ENCODE peak calls at places on chromosomes 4 and X, in ten cellular contexts. Z, K, R, V, P, S, J, Q, D and C are unnamed samples.

GRCh38 chrX:135114392-135114791 is 5.9 kb downstream of the ETDB start:
- ATAC-seq in Z (no peak), K (no peak), S (peak), D (no peak), R (no peak), V (no peak), Q (no peak), J (peak), P (no peak), C (no peak)

GRCh38 chr4:56080384-56080783 is 131.6 kb downstream of the CEP135 start:
- ATAC-seq in Q (no peak), Z (no peak), P (no peak), D (no peak), V (no peak), S (no peak), R (no peak), J (no peak), K (no peak), C (no peak)

GRCh38 chr4:122783301-122784215 is 43.1 kb upstream of the FGF2 start:
- ATAC-seq in Q (peak), K (no peak), P (no peak), V (peak), J (no peak), D (peak), Z (peak), S (no peak), R (peak), C (peak)

GRCh38 chr4:73615613-73616012 is 4.6 kb downstream of the RASSF6 start:
- ATAC-seq in Q (no peak), K (no peak), P (no peak), J (no peak), R (no peak), D (no peak), S (no peak), V (no peak), Z (no peak), C (no peak)

GRCh38 chr4:58163172-58163571 is 1053.0 kb upstream of the IGFBP7 start:
- ATAC-seq in Q (no peak), P (no peak), S (no peak), R (no peak), J (no peak), V (peak), Z (no peak), K (no peak), D (no peak), C (no peak)

GRCh38 chrX:150899191-150899757 is 806 bp upstream of the CD99L2 start:
- ATAC-seq in Z (peak), S (peak), R (peak), K (no peak), D (peak), V (peak), P (peak), J (no peak), Q (peak), C (peak)

GRCh38 chrX:70908541-70908940 is at the start of gene TEX11:
- ATAC-seq in Z (no peak), V (no peak), S (no peak), Q (no peak), K (no peak), J (no peak), D (no peak), R (no peak), P (no peak), C (no peak)

GRCh38 chrX:1521459-1521956 is 15.5 kb downstream of the P2RY8 start:
- ATAC-seq in R (no peak), Z (no peak), J (peak), D (peak), Q (no peak), V (no peak), S (peak), P (peak), K (peak), C (peak)

GRCh38 chr4:77956917-77957316 is 94.3 kb downstream of the MRPL1 start:
- ATAC-seq in S (no peak), P (peak), V (no peak), D (no peak), J (peak), Q (no peak), K (no peak), Z (no peak), R (no peak), C (no peak)

GRCh38 chr4:38004062-38004461 is 43.9 kb downstream of the PTTG2 start:
- ATAC-seq in R (no peak), Z (no peak), Q (no peak), K (no peak), J (no peak), S (no peak), D (no peak), P (no peak), V (no peak), C (no peak)

GRCh38 chr4:40388248-40388647 is 53.1 kb downstream of the CHRNA9 start:
- ATAC-seq in D (no peak), S (no peak), P (no peak), V (no peak), Z (no peak), Q (no peak), J (no peak), R (peak), K (no peak), C (no peak)

GRCh38 chr4:3855646-3856045 is 89.5 kb downstream of the ADRA2C start:
- ATAC-seq in V (no peak), R (no peak), P (no peak), J (no peak), D (no peak), S (no peak), Q (no peak), Z (no peak), K (no peak), C (no peak)

GRCh38 chr4:189001971-189002450 is 862.8 kb downstream of the TRIML1 start:
- ATAC-seq in K (no peak), D (no peak), V (no peak), S (no peak), P (no peak), R (no peak), J (no peak), Z (no peak), Q (no peak), C (no peak)

GRCh38 chrX:20715176-20715575 is 448.5 kb upstream of the RPS6KA3 start:
- ATAC-seq in D (no peak), J (no peak), K (no peak), V (no peak), S (no peak), Q (no peak), P (no peak), R (peak), Z (no peak), C (no peak)

GRCh38 chrX:73556159-73556558 is 6.8 kb upstream of the CHIC1 start:
- ATAC-seq in R (no peak), V (no peak), K (no peak), S (no peak), D (no peak), P (no peak), J (no peak), Z (no peak), Q (no peak), C (no peak)

GRCh38 chrX:56029691-56030090 is 202.5 kb upstream of the KLF8 start:
- ATAC-seq in S (no peak), Z (no peak), K (no peak), J (no peak), D (no peak), V (no peak), P (no peak), R (no peak), Q (no peak), C (no peak)

GRCh38 chr4:81595798-81596610 is 124.3 kb upstream of the RASGEF1B start:
- ATAC-seq in V (peak), J (no peak), K (no peak), P (peak), S (no peak), Q (no peak), Z (no peak), R (no peak), D (no peak), C (no peak)

GRCh38 chr4:139223682-139224317 is 46.8 kb upstream of the ELF2 start:
- ATAC-seq in S (no peak), V (no peak), K (no peak), R (no peak), P (peak), Z (peak), Q (no peak), J (peak), D (no peak), C (peak)

GRCh38 chr4:151144329-151145072 is 45.1 kb downstream of the RPS3A start:
- ATAC-seq in K (no peak), P (no peak), R (peak), J (no peak), Q (no peak), D (peak), S (no peak), V (no peak), Z (no peak), C (no peak)

GRCh38 chr4:88952081-88952480 is 104.9 kb downstream of the FAM13A start:
- ATAC-seq in Z (no peak), P (no peak), V (no peak), S (no peak), D (peak), R (no peak), Q (no peak), K (no peak), J (no peak), C (no peak)

GRCh38 chr4:120209706-120210105 is 143.1 kb upstream of the MAD2L1 start:
- ATAC-seq in D (no peak), K (no peak), J (no peak), Z (no peak), R (no peak), Q (no peak), V (no peak), P (no peak), S (no peak), C (no peak)

GRCh38 chr4:9875516-9875915 is 94.1 kb downstream of the DRD5 start:
- ATAC-seq in Q (no peak), P (no peak), J (no peak), R (no peak), D (no peak), S (no peak), K (no peak), V (no peak), Z (no peak), C (no peak)

GRCh38 chrX:110026099-110026844 is 23.4 kb downstream of the TMEM164 start:
- ATAC-seq in J (no peak), D (no peak), R (peak), S (no peak), Z (peak), V (peak), K (no peak), Q (peak), P (no peak), C (peak)